ENCODE peak calls at places on chromosomes 16 and 17, in ten cellular contexts. D is Caco-2, P is fibroblast of lung, B is heart right ventricle, Q is spleen, C is HCT116, H is ovary, V is PC-9, N is right lobe of liver, L is tibial artery. W is an unnamed sample. For H3K4me1, the result is how much of the 10 kb centered on the place peaks cover.

GRCh38 chr16:86521236-86522197 is 11.2 kb downstream of the FOXF1 start:
- DNase-seq in P (no peak), V (no peak), C (no peak), B (no peak), D (no peak), N (no peak), H (no peak), L (no peak), Q (peak), W (peak)

GRCh38 chr16:83966153-83966696 is 1.8 kb upstream of the NECAB2 start:
- DNase-seq in N (no peak), C (no peak), L (no peak), Q (no peak), P (no peak), H (no peak), D (no peak), B (no peak), V (no peak), W (no peak)

GRCh38 chr17:29567362-29568330 is 809 bp upstream of the ABHD15 start:
- DNase-seq in L (peak), N (peak), C (peak), H (peak), B (peak), P (peak), D (peak), Q (peak), V (peak), W (peak)

GRCh38 chr16:3023415-3023668 is 400 bp downstream of the HCFC1R1 start:
- DNase-seq in Q (no peak), P (no peak), H (no peak), L (no peak), V (peak), B (peak), C (peak), N (no peak), D (no peak), W (no peak)

GRCh38 chr16:72818286-72818845 is 229.6 kb downstream of the ZFHX3 start:
- DNase-seq in Q (no peak), C (no peak), V (no peak), H (no peak), B (no peak), P (peak), D (no peak), L (no peak), N (no peak), W (no peak)

GRCh38 chr16:5015887-5016286 is 17.8 kb downstream of the NAGPA start:
- DNase-seq in H (no peak), L (no peak), Q (no peak), D (no peak), N (no peak), V (no peak), B (no peak), C (no peak), P (no peak), W (no peak)

GRCh38 chr17:45374501-45374900 is 57.7 kb upstream of the MAP3K14 start:
- DNase-seq in D (no peak), V (no peak), H (no peak), C (no peak), Q (no peak), P (no peak), N (peak), B (no peak), L (no peak), W (no peak)

GRCh38 chr17:46169913-46170312 is 23.3 kb downstream of the KANSL1 start:
- DNase-seq in B (no peak), D (no peak), Q (no peak), L (no peak), H (no peak), P (no peak), V (no peak), C (no peak), N (no peak), W (no peak)

GRCh38 chr16:8572919-8573724 is 17.2 kb downstream of the TMEM114 start:
- DNase-seq in B (no peak), H (no peak), P (peak), N (no peak), V (no peak), Q (no peak), D (peak), L (no peak), C (peak), W (no peak)

GRCh38 chr17:43536236-43537088 is 9.7 kb downstream of the ETV4 start:
- DNase-seq in V (peak), L (no peak), N (no peak), D (no peak), Q (peak), P (peak), B (no peak), H (no peak), C (no peak), W (no peak)

GRCh38 chr17:74890554-74890953 is 2.9 kb downstream of the FADS6 start:
- DNase-seq in C (no peak), N (no peak), H (no peak), D (no peak), B (no peak), L (no peak), P (no peak), V (no peak), Q (no peak), W (no peak)

GRCh38 chr16:65355706-65356105 is 233.8 kb upstream of the CDH11 start:
- DNase-seq in D (no peak), L (no peak), V (no peak), H (no peak), B (no peak), Q (no peak), P (no peak), N (no peak), C (no peak), W (no peak)

GRCh38 chr17:31318298-31319190 is 2.9 kb downstream of the EVI2A start:
- DNase-seq in H (peak), C (no peak), L (peak), D (no peak), N (no peak), B (peak), Q (peak), V (no peak), P (peak), W (no peak)

GRCh38 chr17:40511667-40512221 is 10.3 kb upstream of the TNS4 start:
- DNase-seq in P (no peak), V (no peak), C (no peak), H (peak), Q (peak), B (no peak), D (no peak), N (no peak), L (peak), W (no peak)

GRCh38 chr16:65125871-65126270 is 4.0 kb upstream of the CDH11 start:
- DNase-seq in B (no peak), Q (no peak), H (no peak), D (no peak), C (no peak), V (no peak), L (no peak), P (peak), N (no peak), W (no peak)

GRCh38 chr16:81694494-81695285 is 84.4 kb upstream of the PLCG2 start:
- DNase-seq in Q (no peak), H (peak), V (no peak), N (no peak), P (no peak), C (no peak), D (no peak), B (no peak), L (no peak), W (no peak)

GRCh38 chr16:83233153-83233552 is 574.6 kb upstream of the HSBP1 start:
- DNase-seq in Q (no peak), H (no peak), N (no peak), V (no peak), B (no peak), L (no peak), D (no peak), P (peak), C (no peak), W (no peak)

GRCh38 chr17:45940826-45941225 is 46.5 kb downstream of the MAPT start:
- DNase-seq in B (peak), L (peak), C (no peak), V (no peak), Q (no peak), H (no peak), N (no peak), D (no peak), P (no peak), W (no peak)

GRCh38 chr17:20228860-20229259 is 219.7 kb downstream of the SPECC1 start:
- DNase-seq in D (no peak), C (no peak), N (no peak), L (no peak), B (no peak), Q (no peak), V (no peak), H (no peak), P (peak), W (no peak)

GRCh38 chr16:90018297-90019200 is 707 bp downstream of the DBNDD1 start:
- DNase-seq in V (peak), D (peak), C (no peak), Q (no peak), B (no peak), N (no peak), L (no peak), P (no peak), H (no peak), W (no peak)

GRCh38 chr16:3171181-3171854 is 16.7 kb upstream of the OR1F1 start:
- DNase-seq in L (no peak), P (no peak), D (no peak), B (no peak), C (no peak), N (no peak), Q (peak), H (no peak), V (no peak), W (peak)

GRCh38 chr16:75555213-75555706 is 792 bp downstream of the TMEM231 start:
- DNase-seq in H (peak), D (peak), P (peak), C (peak), B (peak), Q (peak), L (peak), N (peak), V (peak), W (peak)

GRCh38 chr16:31695667-31696066 is 168.0 kb downstream of the AHSP start:
- DNase-seq in P (no peak), D (no peak), V (peak), Q (no peak), C (no peak), B (no peak), N (no peak), L (no peak), H (no peak), W (no peak)

GRCh38 chr16:84775262-84775810 is 44.4 kb upstream of the CRISPLD2 start:
- DNase-seq in V (no peak), C (no peak), H (no peak), N (no peak), D (no peak), L (no peak), B (no peak), P (no peak), Q (no peak), W (no peak)

GRCh38 chr17:2138768-2139167 is 83.9 kb downstream of the HIC1 start:
- DNase-seq in P (peak), V (peak), D (no peak), B (peak), H (no peak), Q (no peak), L (no peak), C (no peak), N (no peak), W (no peak)

GRCh38 chr16:49756971-49757743 is 98.8 kb downstream of the ZNF423 start:
- DNase-seq in L (no peak), Q (no peak), N (no peak), C (no peak), H (no peak), B (no peak), P (peak), V (no peak), D (no peak), W (no peak)

GRCh38 chr17:50194441-50195195 is 6.8 kb downstream of the COL1A1 start:
- DNase-seq in B (no peak), N (no peak), P (peak), Q (no peak), C (no peak), L (no peak), D (no peak), V (no peak), H (no peak), W (no peak)

DNA sequence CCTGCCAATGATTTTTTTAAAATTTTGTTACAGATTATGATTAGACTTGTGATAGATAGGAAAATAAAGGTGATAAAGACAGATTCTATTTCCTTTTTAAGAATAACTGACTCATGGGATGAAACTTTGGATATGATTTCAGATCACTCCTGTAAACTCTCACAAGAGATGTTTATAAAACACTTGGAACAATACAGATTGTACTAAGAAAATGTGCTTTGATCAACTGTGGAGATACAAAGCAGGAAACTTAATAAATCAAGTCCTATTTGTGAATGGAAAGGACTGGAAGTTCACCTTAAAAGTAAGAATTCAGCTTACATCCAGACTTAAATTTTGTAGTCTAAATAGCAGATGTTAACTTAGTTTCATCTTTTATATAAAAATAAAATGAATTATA is 21.5 kb downstream of the MRTFB start:
- DNase-seq in H (no peak), D (no peak), L (no peak), Q (no peak), P (peak), N (no peak), V (no peak), C (no peak), B (no peak), W (no peak)
- H3K4me1 ChIP-seq in H (under half), D (half or more), L (under half), Q (under half), P (under half), N (under half), V (half or more), C (half or more), B (under half), W (under half)

DNA sequence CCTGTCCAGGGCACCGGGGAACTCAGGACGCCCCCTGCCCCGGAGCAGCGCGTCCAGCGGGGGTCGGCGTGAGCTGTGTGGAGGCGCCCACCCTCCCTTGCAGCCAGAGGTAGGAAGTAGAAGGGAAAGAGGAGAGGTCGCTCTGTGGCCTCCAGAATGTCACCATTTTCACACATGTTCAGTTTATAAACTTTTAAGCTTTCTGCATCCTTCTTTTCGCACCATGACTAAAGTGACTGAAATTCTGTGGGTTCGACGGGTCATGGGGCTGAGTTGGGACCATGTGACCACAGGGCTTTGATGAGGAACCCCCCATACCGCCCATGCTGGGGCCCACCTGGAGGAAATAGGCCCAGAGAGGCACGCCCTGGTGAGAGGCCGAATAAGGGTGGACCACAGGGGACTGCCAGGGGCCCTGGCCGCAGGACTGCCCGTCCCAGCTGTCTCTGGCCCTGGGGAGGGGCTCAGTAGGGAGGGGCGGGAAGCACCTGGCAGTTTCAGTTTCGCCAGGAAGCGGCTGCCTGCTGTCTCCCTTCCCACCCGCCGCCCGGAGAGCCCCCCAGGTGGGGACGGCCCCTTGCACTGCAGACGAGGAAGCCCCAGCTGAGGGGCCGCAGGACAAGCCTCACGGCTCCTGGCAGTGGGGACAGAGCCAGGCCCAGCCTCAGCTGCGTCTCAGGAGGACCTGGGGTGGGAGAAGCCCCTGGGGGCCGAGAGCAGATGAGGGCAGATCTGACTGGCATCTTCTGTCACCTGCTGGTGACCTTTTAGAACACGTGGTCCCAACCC is 9.0 kb downstream of the CBFA2T3 start:
- DNase-seq in D (no peak), L (no peak), V (no peak), H (no peak), Q (peak), N (no peak), B (no peak), P (no peak), C (no peak), W (no peak)
- H3K4me3 ChIP-seq in D (no peak), L (no peak), V (no peak), H (no peak), Q (peak), N (no peak), B (no peak), P (no peak), C (no peak), W (no peak)

GRCh38 chr16:15783985-15784384 is 72.8 kb downstream of the MYH11 start:
- DNase-seq in N (no peak), V (no peak), H (no peak), C (no peak), L (no peak), B (no peak), Q (peak), P (no peak), D (no peak), W (no peak)
- H3K4me1 ChIP-seq in N (under half), V (under half), H (under half), C (under half), L (under half), B (under half), Q (under half), P (under half), D (under half), W (under half)

GRCh38 chr16:58128721-58129096 is 472 bp downstream of the CFAP20 start:
- DNase-seq in B (no peak), H (no peak), V (no peak), Q (no peak), N (peak), C (no peak), D (no peak), L (no peak), P (no peak), W (peak)

GRCh38 chr16:58127634-58128033 is 1.5 kb downstream of the CFAP20 start:
- DNase-seq in H (no peak), Q (no peak), C (no peak), V (no peak), L (peak), P (no peak), B (no peak), D (no peak), N (no peak), W (no peak)

GRCh38 chr16:58129097-58129936 is at the start of gene CFAP20:
- DNase-seq in C (peak), H (peak), D (peak), B (peak), V (peak), P (peak), N (peak), L (peak), Q (peak), W (peak)

GRCh38 chr16:58127033-58127556 is 2.1 kb downstream of the CFAP20 start:
- DNase-seq in N (peak), D (no peak), B (no peak), L (no peak), H (no peak), Q (no peak), P (peak), C (no peak), V (no peak), W (no peak)

DNA sequence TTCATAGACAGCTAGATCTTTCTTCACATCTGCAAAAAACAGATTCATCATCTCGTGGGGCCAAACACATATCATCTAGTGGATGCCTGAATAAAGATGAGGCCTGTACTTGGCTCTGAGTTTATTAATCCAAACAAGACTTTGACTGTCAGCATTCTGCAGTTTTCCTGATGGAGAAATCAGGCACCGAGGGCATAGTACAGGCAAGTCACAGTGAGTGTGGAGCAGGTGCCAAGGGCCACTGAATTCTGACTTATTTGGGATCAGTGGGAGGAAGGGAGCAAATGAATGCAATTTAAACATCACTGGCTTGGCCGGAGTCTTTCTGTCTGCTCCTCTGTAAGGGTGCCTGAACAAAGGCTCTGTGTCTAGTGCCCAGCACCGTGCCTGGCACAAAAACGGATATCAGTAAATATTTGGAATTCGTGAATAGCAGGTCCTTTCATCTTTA is 975 bp downstream of the CFAP20 start:
- DNase-seq in V (no peak), C (no peak), B (no peak), Q (no peak), N (peak), P (no peak), H (no peak), L (no peak), D (no peak), W (no peak)
- H3K4me3 ChIP-seq in V (peak), C (peak), B (peak), Q (peak), N (peak), P (peak), H (peak), L (peak), D (peak), W (peak)

GRCh38 chr17:76529643-76530488 is 7.6 kb downstream of the CYGB start:
- DNase-seq in B (peak), L (peak), H (peak), V (no peak), D (no peak), P (peak), N (no peak), C (no peak), Q (peak), W (peak)

GRCh38 chr17:76529224-76529642 is 8.3 kb downstream of the CYGB start:
- DNase-seq in B (peak), N (no peak), Q (no peak), D (no peak), C (no peak), P (peak), H (peak), V (no peak), L (peak), W (peak)

GRCh38 chr17:76528528-76529223 is 8.8 kb downstream of the CYGB start:
- DNase-seq in H (peak), Q (peak), D (no peak), B (peak), P (no peak), L (peak), C (no peak), V (no peak), N (no peak), W (peak)

GRCh38 chr17:76527430-76528111 is 9.9 kb downstream of the CYGB start:
- DNase-seq in N (no peak), H (peak), V (peak), B (peak), C (no peak), L (no peak), D (peak), P (peak), Q (peak), W (peak)

DNA sequence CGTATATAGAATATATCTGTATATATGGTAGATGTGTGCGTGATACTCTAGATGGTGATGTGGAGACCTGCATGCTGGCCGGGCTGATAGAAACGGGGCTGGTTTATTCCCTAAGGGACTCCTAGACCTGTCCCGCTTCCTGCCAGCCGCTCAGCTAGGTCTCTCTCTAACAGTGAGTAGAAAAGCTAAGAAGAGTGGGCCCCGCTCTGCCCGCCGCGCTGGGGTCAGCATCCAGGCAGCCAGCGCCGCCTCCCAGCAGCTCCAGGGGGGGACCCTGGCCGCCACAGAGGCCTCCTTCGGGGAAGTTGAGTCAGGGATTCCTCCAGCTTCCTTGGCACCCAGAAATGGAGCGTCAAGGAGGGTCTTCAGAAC is 9.4 kb downstream of the CYGB start:
- DNase-seq in L (no peak), P (no peak), V (no peak), H (peak), D (no peak), N (no peak), C (no peak), B (no peak), Q (peak), W (peak)
- H3K4me1 ChIP-seq in L (under half), P (under half), V (under half), H (under half), D (under half), N (under half), C (under half), B (under half), Q (under half), W (under half)

GRCh38 chr17:48576479-48577309 is 1.5 kb downstream of the HOXB4 start:
- DNase-seq in C (no peak), V (no peak), B (no peak), N (no peak), P (peak), H (no peak), L (no peak), Q (no peak), D (no peak), W (peak)
- H3K4me3 ChIP-seq in C (peak), V (no peak), B (peak), N (peak), P (peak), H (peak), L (peak), Q (peak), D (no peak), W (peak)

DNA sequence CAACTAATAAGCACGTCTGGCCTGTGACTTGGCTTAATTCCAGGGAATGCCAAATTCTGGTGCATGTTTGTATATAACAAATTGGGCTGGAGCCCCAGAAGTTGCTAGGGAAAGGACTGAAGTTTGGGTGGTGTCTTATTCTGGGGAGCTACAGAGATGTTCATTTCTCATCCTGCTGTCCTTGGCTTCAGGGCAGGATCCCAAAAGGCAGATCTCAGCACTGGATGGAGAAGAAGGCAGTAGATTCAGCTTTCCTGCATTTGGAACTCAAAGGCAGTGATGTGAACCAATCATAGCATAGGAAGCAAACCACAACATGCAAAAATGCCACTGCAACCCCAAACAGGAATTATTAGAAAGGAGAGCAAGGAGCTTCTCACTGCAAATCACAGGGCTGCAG is 184.2 kb downstream of the HS3ST3A1 start:
- DNase-seq in C (no peak), Q (no peak), P (no peak), L (no peak), V (no peak), D (no peak), N (no peak), H (no peak), B (no peak), W (no peak)
- H3K4me1 ChIP-seq in C (under half), Q (under half), P (under half), L (under half), V (under half), D (under half), N (under half), H (under half), B (under half), W (under half)